ENCODE peak calls at places on chromosomes 11 and 22, in eight cellular contexts. M is hippocampal formation; V is lung; P is BE2C; J is stimulated activated CD8-positive, alpha-beta memory T cell treated with anti-CD3 and anti-CD28 coated beads, Interleukin-15, amount 100 ng/mL, for 24 hours; Y is endothelial cell of umbilical vein; D is substantia nigra; E is mesenchymal stem cell. R is an unnamed sample.
A peak's percentile ranks its signal among the peaks of the same experiment; 100 is the strongest.

GRCh38 chr22:37228106-37229011 is 15.7 kb downstream of the RAC2 start:
- DNase-seq in M (no peak), V (no peak), P (no peak), J (no peak), Y (no peak), D (peak; percentile 43), E (peak; percentile 78), R (no peak)

GRCh38 chr22:43236401-43237166 is 49.6 kb upstream of the TTLL12 start:
- DNase-seq in M (no peak), V (peak; percentile 61), P (no peak), J (no peak), Y (no peak), D (peak; percentile 39), E (no peak), R (no peak)

GRCh38 chr11:96272542-96273306 is 70.3 kb downstream of the MAML2 start:
- DNase-seq in M (no peak), V (peak; percentile 35), P (no peak), J (no peak), Y (peak; percentile 46), D (no peak), E (peak; percentile 72), R (no peak)

GRCh38 chr11:75653532-75653931 is 15.3 kb downstream of the MAP6 start:
- DNase-seq in M (no peak), V (no peak), P (no peak), J (no peak), Y (no peak), D (no peak), E (no peak), R (no peak)

GRCh38 chr11:35087648-35088047 is 51.3 kb upstream of the CD44 start:
- DNase-seq in M (no peak), V (no peak), P (no peak), J (no peak), Y (peak; percentile 49), D (no peak), E (peak; percentile 78), R (no peak)

GRCh38 chr22:23072911-23073491 is 2.7 kb downstream of the GNAZ start:
- DNase-seq in M (no peak), V (no peak), P (no peak), J (no peak), Y (no peak), D (no peak), E (no peak), R (no peak)

GRCh38 chr11:126186708-126187481 is 24.6 kb downstream of the RPUSD4 start:
- DNase-seq in M (no peak), V (no peak), P (no peak), J (no peak), Y (no peak), D (no peak), E (no peak), R (peak; percentile 22)

GRCh38 chr11:34234086-34234740 is 123.6 kb downstream of the ABTB2 start:
- DNase-seq in M (no peak), V (peak; percentile 48), P (no peak), J (peak; percentile 34), Y (peak; percentile 6), D (no peak), E (peak; percentile 78), R (no peak)

GRCh38 chr11:94731921-94732601 is 36.1 kb upstream of the AMOTL1 start:
- DNase-seq in M (no peak), V (no peak), P (peak; percentile 73), J (no peak), Y (peak; percentile 38), D (no peak), E (peak; percentile 96), R (peak; percentile 19)

GRCh38 chr22:48379371-48379770 is 1448.3 kb downstream of the BRD1 start:
- DNase-seq in M (no peak), V (no peak), P (no peak), J (no peak), Y (no peak), D (no peak), E (no peak), R (no peak)

GRCh38 chr11:106714179-106714578 is 304.1 kb downstream of the GUCY1A2 start:
- DNase-seq in M (no peak), V (no peak), P (no peak), J (no peak), Y (no peak), D (no peak), E (peak; percentile 48), R (no peak)

GRCh38 chr11:1163911-1164735 is 6.4 kb downstream of the MUC5AC start:
- DNase-seq in M (no peak), V (no peak), P (no peak), J (no peak), Y (no peak), D (no peak), E (no peak), R (no peak)

GRCh38 chr22:50057868-50058311 is at the start of gene TTLL8:
- DNase-seq in M (no peak), V (no peak), P (no peak), J (no peak), Y (no peak), D (no peak), E (no peak), R (no peak)

GRCh38 chr11:59611570-59612565 is 3.7 kb downstream of the OSBP start:
- DNase-seq in M (no peak), V (no peak), P (no peak), J (no peak), Y (peak; percentile 7), D (no peak), E (peak; percentile 9), R (no peak)

GRCh38 chr11:92279056-92279455 is 54.4 kb downstream of the FAT3 start:
- DNase-seq in M (no peak), V (no peak), P (no peak), J (no peak), Y (no peak), D (no peak), E (no peak), R (no peak)

GRCh38 chr11:119782021-119782420 is 53.0 kb upstream of the NECTIN1 start:
- DNase-seq in M (no peak), V (no peak), P (no peak), J (no peak), Y (no peak), D (no peak), E (no peak), R (no peak)

GRCh38 chr11:131710511-131710910 is 340.1 kb downstream of the NTM start:
- DNase-seq in M (no peak), V (no peak), P (no peak), J (no peak), Y (no peak), D (no peak), E (no peak), R (no peak)

GRCh38 chr11:72228844-72229231 is 4.3 kb downstream of the INPPL1 start:
- DNase-seq in M (no peak), V (peak; percentile 7), P (no peak), J (no peak), Y (no peak), D (no peak), E (no peak), R (no peak)

GRCh38 chr11:74204692-74205091 is 33.6 kb downstream of the PPME1 start:
- DNase-seq in M (no peak), V (no peak), P (no peak), J (no peak), Y (no peak), D (no peak), E (no peak), R (no peak)

GRCh38 chr22:20995329-20996030 is 6.4 kb downstream of the THAP7 start:
- DNase-seq in M (no peak), V (no peak), P (no peak), J (no peak), Y (no peak), D (no peak), E (no peak), R (no peak)

GRCh38 chr11:82859746-82860145 is 40.5 kb downstream of the PRCP start:
- DNase-seq in M (no peak), V (no peak), P (no peak), J (no peak), Y (no peak), D (no peak), E (no peak), R (no peak)

GRCh38 chr22:36873614-36874308 is 13.0 kb downstream of the NCF4 start:
- DNase-seq in M (peak; percentile 10), V (peak; percentile 62), P (peak; percentile 30), J (no peak), Y (peak; percentile 82), D (peak; percentile 7), E (peak; percentile 64), R (peak; percentile 59)

GRCh38 chr11:6576471-6577373 is 26.7 kb downstream of the RRP8 start:
- DNase-seq in M (peak; percentile 90), V (no peak), P (peak; percentile 31), J (no peak), Y (peak; percentile 84), D (peak; percentile 83), E (peak; percentile 22), R (no peak)

GRCh38 chr11:71201231-71201630 is 51.1 kb downstream of the SHANK2 start:
- DNase-seq in M (no peak), V (no peak), P (no peak), J (no peak), Y (no peak), D (no peak), E (no peak), R (no peak)

GRCh38 chr11:77371646-77372045 is 70.2 kb upstream of the GDPD4 start:
- DNase-seq in M (no peak), V (no peak), P (no peak), J (no peak), Y (no peak), D (no peak), E (no peak), R (peak; percentile 33)

GRCh38 chr11:82546556-82547162 is 187.0 kb downstream of the FAM181B start:
- DNase-seq in M (no peak), V (no peak), P (no peak), J (no peak), Y (no peak), D (no peak), E (no peak), R (no peak)

GRCh38 chr11:45105233-45105992 is 41.0 kb upstream of the PRDM11 start:
- DNase-seq in M (peak; percentile 57), V (peak; percentile 72), P (peak; percentile 89), J (peak; percentile 28), Y (peak; percentile 70), D (peak; percentile 76), E (peak; percentile 82), R (peak; percentile 92)

GRCh38 chr11:125423247-125423849 is 72.7 kb downstream of the FEZ1 start:
- DNase-seq in M (no peak), V (no peak), P (no peak), J (no peak), Y (no peak), D (no peak), E (no peak), R (peak; percentile 37)

GRCh38 chr11:27184458-27185312 is 144.1 kb downstream of the BBOX1 start:
- DNase-seq in M (no peak), V (no peak), P (no peak), J (no peak), Y (no peak), D (no peak), E (no peak), R (no peak)

GRCh38 chr11:21346361-21346760 is 677.0 kb downstream of the NELL1 start:
- DNase-seq in M (no peak), V (no peak), P (no peak), J (no peak), Y (no peak), D (no peak), E (no peak), R (no peak)

R was measured in WERI-Rb-1.